ENCODE peak calls at places on chromosomes 4 and X, in six cellular contexts. One of them, this sample, is unnamed. For H3K36me3, the result is how much of the 10 kb centered on the place peaks cover.

GRCh38 chr4:38310446-38311043 is 350.3 kb downstream of the PTTG2 start:
- DNase-seq in upper lobe of left lung: no peak
- DNase-seq in transverse colon: peak
- DNase-seq in thyroid gland: no peak
- DNase-seq in K562: no peak
- DNase-seq in stomach: no peak
- DNase-seq in this sample: peak

GRCh38 chrX:40106677-40107290 is 9.0 kb upstream of the BCOR start:
- DNase-seq in stomach: no peak
- DNase-seq in upper lobe of left lung: no peak
- DNase-seq in thyroid gland: no peak
- DNase-seq in transverse colon: no peak
- DNase-seq in K562: no peak
- DNase-seq in this sample: no peak

GRCh38 chr4:39820186-39820585 is 122.2 kb downstream of the UBE2K start:
- DNase-seq in thyroid gland: no peak
- DNase-seq in upper lobe of left lung: no peak
- DNase-seq in transverse colon: no peak
- DNase-seq in K562: no peak
- DNase-seq in stomach: no peak
- DNase-seq in this sample: no peak

GRCh38 chr4:124104628-124105027 is 607.9 kb downstream of the ANKRD50 start:
- DNase-seq in upper lobe of left lung: no peak
- DNase-seq in stomach: no peak
- DNase-seq in transverse colon: no peak
- DNase-seq in K562: no peak
- DNase-seq in thyroid gland: no peak
- DNase-seq in this sample: no peak

GRCh38 chr4:88791274-88791673 is 93.6 kb upstream of the NAP1L5 start:
- DNase-seq in upper lobe of left lung: no peak
- DNase-seq in stomach: no peak
- DNase-seq in thyroid gland: no peak
- DNase-seq in transverse colon: no peak
- DNase-seq in K562: no peak
- DNase-seq in this sample: no peak

GRCh38 chr4:6417516-6417915 is 54.9 kb downstream of the PPP2R2C start:
- DNase-seq in upper lobe of left lung: no peak
- DNase-seq in thyroid gland: no peak
- DNase-seq in transverse colon: no peak
- DNase-seq in stomach: no peak
- DNase-seq in K562: no peak
- DNase-seq in this sample: no peak

GRCh38 chr4:103756736-103757135 is 37.0 kb upstream of the TACR3 start:
- DNase-seq in transverse colon: no peak
- DNase-seq in upper lobe of left lung: no peak
- DNase-seq in K562: no peak
- DNase-seq in stomach: no peak
- DNase-seq in thyroid gland: no peak
- DNase-seq in this sample: no peak

GRCh38 chr4:76539979-76540378 is 105.0 kb downstream of the SHROOM3 start:
- DNase-seq in thyroid gland: no peak
- DNase-seq in transverse colon: no peak
- DNase-seq in upper lobe of left lung: no peak
- DNase-seq in K562: no peak
- DNase-seq in stomach: no peak
- DNase-seq in this sample: no peak

GRCh38 chr4:145830699-145831098 is 107.9 kb downstream of the ZNF827 start:
- DNase-seq in stomach: no peak
- DNase-seq in transverse colon: no peak
- DNase-seq in upper lobe of left lung: no peak
- DNase-seq in K562: no peak
- DNase-seq in thyroid gland: no peak
- DNase-seq in this sample: no peak

GRCh38 chr4:59412739-59413138 is 1787.4 kb upstream of the ADGRL3 start:
- DNase-seq in K562: no peak
- DNase-seq in stomach: no peak
- DNase-seq in upper lobe of left lung: no peak
- DNase-seq in transverse colon: no peak
- DNase-seq in thyroid gland: no peak
- DNase-seq in this sample: no peak

GRCh38 chr4:109547394-109547793 is 12.7 kb upstream of the MCUB start:
- DNase-seq in transverse colon: no peak
- DNase-seq in thyroid gland: no peak
- DNase-seq in K562: no peak
- DNase-seq in upper lobe of left lung: no peak
- DNase-seq in stomach: no peak
- DNase-seq in this sample: no peak

GRCh38 chr4:40194602-40195161 is 2.1 kb upstream of the RHOH start:
- DNase-seq in upper lobe of left lung: no peak
- DNase-seq in thyroid gland: no peak
- DNase-seq in transverse colon: peak
- DNase-seq in stomach: no peak
- DNase-seq in K562: no peak
- DNase-seq in this sample: peak

GRCh38 chr4:118277243-118277642 is 75.6 kb downstream of the PRSS12 start:
- DNase-seq in stomach: no peak
- DNase-seq in upper lobe of left lung: no peak
- DNase-seq in transverse colon: no peak
- DNase-seq in thyroid gland: no peak
- DNase-seq in K562: no peak
- DNase-seq in this sample: no peak

GRCh38 chr4:74546020-74546419 is 101.1 kb downstream of the AREG start:
- DNase-seq in thyroid gland: no peak
- DNase-seq in upper lobe of left lung: no peak
- DNase-seq in stomach: no peak
- DNase-seq in K562: no peak
- DNase-seq in transverse colon: no peak
- DNase-seq in this sample: no peak

GRCh38 chrX:41326431-41326830 is 7.5 kb upstream of the DDX3X start:
- DNase-seq in upper lobe of left lung: no peak
- DNase-seq in thyroid gland: no peak
- DNase-seq in transverse colon: no peak
- DNase-seq in stomach: no peak
- DNase-seq in K562: no peak
- DNase-seq in this sample: no peak

GRCh38 chr4:179762840-179763239 is 2320.6 kb upstream of the AGA start:
- DNase-seq in transverse colon: no peak
- DNase-seq in thyroid gland: no peak
- DNase-seq in upper lobe of left lung: no peak
- DNase-seq in K562: no peak
- DNase-seq in stomach: no peak
- DNase-seq in this sample: no peak

GRCh38 chr4:38177035-38177791 is 217.0 kb downstream of the PTTG2 start:
- DNase-seq in K562: no peak
- DNase-seq in transverse colon: peak
- DNase-seq in stomach: peak
- DNase-seq in upper lobe of left lung: peak
- DNase-seq in thyroid gland: no peak
- DNase-seq in this sample: peak

GRCh38 chrX:136376713-136377112 is 76.0 kb downstream of the ADGRG4 start:
- DNase-seq in thyroid gland: no peak
- DNase-seq in stomach: no peak
- DNase-seq in K562: no peak
- DNase-seq in transverse colon: no peak
- DNase-seq in upper lobe of left lung: no peak
- DNase-seq in this sample: no peak

GRCh38 chr4:145827885-145828284 is 110.7 kb downstream of the ZNF827 start:
- DNase-seq in thyroid gland: peak
- DNase-seq in stomach: no peak
- DNase-seq in K562: no peak
- DNase-seq in transverse colon: no peak
- DNase-seq in upper lobe of left lung: no peak
- DNase-seq in this sample: no peak

GRCh38 chrX:91414710-91415109 is 19.9 kb upstream of the PABPC5 start:
- DNase-seq in transverse colon: no peak
- DNase-seq in thyroid gland: no peak
- DNase-seq in K562: peak
- DNase-seq in upper lobe of left lung: no peak
- DNase-seq in stomach: no peak
- DNase-seq in this sample: no peak

GRCh38 chrX:45360571-45360970 is 159.9 kb upstream of the DIPK2B start:
- DNase-seq in K562: no peak
- DNase-seq in transverse colon: no peak
- DNase-seq in stomach: no peak
- DNase-seq in thyroid gland: no peak
- DNase-seq in upper lobe of left lung: no peak
- DNase-seq in this sample: no peak

GRCh38 chrX:10356979-10357378 is 200.2 kb downstream of the CLCN4 start:
- DNase-seq in upper lobe of left lung: no peak
- DNase-seq in stomach: no peak
- DNase-seq in transverse colon: no peak
- DNase-seq in thyroid gland: no peak
- DNase-seq in K562: no peak
- DNase-seq in this sample: no peak

GRCh38 chr4:168815373-168816345 is 194.4 kb downstream of the CBR4 start:
- DNase-seq in upper lobe of left lung: no peak
- DNase-seq in transverse colon: no peak
- DNase-seq in stomach: no peak
- DNase-seq in thyroid gland: no peak
- DNase-seq in K562: no peak
- DNase-seq in this sample: no peak

GRCh38 chr4:37715889-37716402 is 29.8 kb upstream of the RELL1 start:
- DNase-seq in upper lobe of left lung: no peak
- DNase-seq in K562: no peak
- DNase-seq in thyroid gland: no peak
- DNase-seq in transverse colon: peak
- DNase-seq in stomach: no peak
- DNase-seq in this sample: no peak

GRCh38 chrX:23373129-23373804 is 38.6 kb downstream of the PTCHD1 start:
- DNase-seq in thyroid gland: peak
- DNase-seq in stomach: no peak
- DNase-seq in K562: no peak
- DNase-seq in upper lobe of left lung: no peak
- DNase-seq in transverse colon: no peak
- DNase-seq in this sample: no peak

GRCh38 chrX:19670321-19670750 is 155.0 kb upstream of the MAP3K15 start:
- DNase-seq in transverse colon: no peak
- DNase-seq in thyroid gland: no peak
- DNase-seq in stomach: no peak
- DNase-seq in K562: no peak
- DNase-seq in upper lobe of left lung: no peak
- DNase-seq in this sample: no peak

GRCh38 chr4:139950568-139950967 is 203.4 kb downstream of the MAML3 start:
- DNase-seq in stomach: no peak
- DNase-seq in upper lobe of left lung: peak
- DNase-seq in thyroid gland: no peak
- DNase-seq in transverse colon: no peak
- DNase-seq in K562: no peak
- DNase-seq in this sample: no peak

GRCh38 chr4:1904042-1904441 is 32.8 kb downstream of the NSD2 start:
- DNase-seq in stomach: no peak
- DNase-seq in K562: no peak
- DNase-seq in thyroid gland: no peak
- DNase-seq in transverse colon: no peak
- DNase-seq in upper lobe of left lung: no peak
- DNase-seq in this sample: no peak

GRCh38 chr4:1903035-1903434 is 31.8 kb downstream of the NSD2 start:
- DNase-seq in thyroid gland: no peak
- DNase-seq in transverse colon: no peak
- DNase-seq in K562: no peak
- DNase-seq in stomach: no peak
- DNase-seq in upper lobe of left lung: no peak
- DNase-seq in this sample: no peak

GRCh38 chr4:1900624-1901023 is 29.4 kb downstream of the NSD2 start:
- DNase-seq in upper lobe of left lung: no peak
- DNase-seq in K562: no peak
- DNase-seq in stomach: no peak
- DNase-seq in transverse colon: no peak
- DNase-seq in thyroid gland: no peak
- DNase-seq in this sample: no peak

GRCh38 chr4:1901127-1901526 is 29.9 kb downstream of the NSD2 start:
- DNase-seq in K562: no peak
- DNase-seq in stomach: no peak
- DNase-seq in upper lobe of left lung: peak
- DNase-seq in transverse colon: no peak
- DNase-seq in thyroid gland: peak
- DNase-seq in this sample: no peak

GRCh38 chr4:1902243-1902642 is 31.1 kb downstream of the NSD2 start:
- DNase-seq in upper lobe of left lung: no peak
- DNase-seq in K562: no peak
- DNase-seq in transverse colon: no peak
- DNase-seq in thyroid gland: no peak
- DNase-seq in stomach: no peak
- DNase-seq in this sample: no peak
- H3K36me3 ChIP-seq in upper lobe of left lung: under half
- H3K36me3 ChIP-seq in K562: half or more
- H3K36me3 ChIP-seq in transverse colon: under half
- H3K36me3 ChIP-seq in thyroid gland: under half
- H3K36me3 ChIP-seq in stomach: half or more
- H3K36me3 ChIP-seq in this sample: under half

GRCh38 chr4:30720021-30720655 is at the start of gene PCDH7:
- DNase-seq in K562: no peak
- DNase-seq in thyroid gland: peak
- DNase-seq in stomach: peak
- DNase-seq in upper lobe of left lung: no peak
- DNase-seq in transverse colon: peak
- DNase-seq in this sample: peak
- TF ChIP-seq POLR2A in K562: no peak
- TF ChIP-seq POLR2A in thyroid gland: no peak
- TF ChIP-seq POLR2A in stomach: no peak
- TF ChIP-seq POLR2A in upper lobe of left lung: no peak
- TF ChIP-seq POLR2A in transverse colon: no peak
- TF ChIP-seq POLR2A in this sample: no peak

GRCh38 chrX:153959649-153960048 is 12.0 kb downstream of the HCFC1 start:
- DNase-seq in thyroid gland: no peak
- DNase-seq in transverse colon: no peak
- DNase-seq in upper lobe of left lung: no peak
- DNase-seq in stomach: no peak
- DNase-seq in K562: no peak
- DNase-seq in this sample: no peak
- H3K36me3 ChIP-seq in thyroid gland: half or more
- H3K36me3 ChIP-seq in transverse colon: under half
- H3K36me3 ChIP-seq in upper lobe of left lung: half or more
- H3K36me3 ChIP-seq in stomach: half or more
- H3K36me3 ChIP-seq in K562: half or more
- H3K36me3 ChIP-seq in this sample: under half

DNA sequence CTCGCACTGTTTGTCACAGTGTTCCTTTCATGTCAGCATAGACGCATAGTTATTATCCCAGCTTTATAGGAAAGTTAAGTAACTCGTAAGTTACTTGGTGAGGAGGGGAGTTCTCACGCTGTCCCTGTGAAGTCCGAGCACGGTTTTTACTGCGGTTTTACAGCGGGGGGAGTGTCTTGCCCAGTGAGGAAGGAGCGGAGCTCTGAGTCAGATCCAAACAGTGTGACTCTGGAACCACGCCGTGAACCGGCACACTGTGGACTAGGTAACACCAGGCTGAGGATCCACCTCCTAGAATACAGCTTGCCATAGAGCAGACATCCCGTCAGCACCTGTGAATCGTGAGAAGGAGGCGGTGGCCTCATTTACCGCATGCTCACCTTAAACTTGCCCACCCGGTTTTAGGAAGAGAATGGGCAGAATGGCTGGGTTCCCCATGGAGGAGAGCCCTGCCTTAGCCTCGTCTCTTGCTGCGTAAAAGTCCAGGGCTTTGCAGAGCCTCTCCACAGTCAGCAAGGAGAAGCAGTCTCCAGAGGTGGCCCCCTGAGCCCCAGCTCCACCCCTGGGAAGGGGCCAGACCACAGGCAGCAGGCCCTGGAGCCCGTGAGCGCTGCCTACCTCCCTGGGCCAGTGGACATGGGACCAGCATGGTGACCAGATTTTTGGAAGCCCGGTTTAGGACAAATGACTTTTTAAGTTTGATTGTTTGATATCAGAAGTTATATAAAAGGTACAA is 40.2 kb upstream of the HGFAC start:
- DNase-seq in upper lobe of left lung: no peak
- DNase-seq in thyroid gland: no peak
- DNase-seq in K562: no peak
- DNase-seq in stomach: no peak
- DNase-seq in transverse colon: no peak
- DNase-seq in this sample: no peak
- TF ChIP-seq POLR2A in upper lobe of left lung: no peak
- TF ChIP-seq POLR2A in thyroid gland: no peak
- TF ChIP-seq POLR2A in K562: no peak
- TF ChIP-seq POLR2A in stomach: no peak
- TF ChIP-seq POLR2A in transverse colon: no peak
- TF ChIP-seq POLR2A in this sample: no peak

This sample was measured in Peyer's patch.